ENCODE peak calls at places on chromosomes 12 and 14, in four cellular contexts. W is stimulated activated CD4-positive, alpha-beta T cell treated with anti-CD3 and anti-CD28 coated beads, Interleukin-4, amount 100 ng/mL, for 48 hours; K is cardiac fibroblast; C is lung. M is an unnamed sample.

GRCh38 chr12:58074259-58074658 is 132.9 kb downstream of the ATP23 start:
- DNase-seq in W (no peak), K (no peak), C (no peak), M (no peak)

GRCh38 chr12:45887544-45887943 is 102.8 kb downstream of the SCAF11 start:
- DNase-seq in W (no peak), K (no peak), C (no peak), M (no peak)

GRCh38 chr12:123483602-123484273 is 25.8 kb downstream of the SNRNP35 start:
- DNase-seq in W (no peak), K (no peak), C (no peak), M (no peak)

GRCh38 chr12:120072472-120072871 is 44.1 kb downstream of the RAB35 start:
- DNase-seq in W (no peak), K (no peak), C (no peak), M (no peak)

GRCh38 chr14:95313707-95314106 is 6.0 kb downstream of the CLMN start:
- DNase-seq in W (no peak), K (peak; percentile 91), C (peak; percentile 73), M (no peak)

GRCh38 chr12:114547636-114548035 is 136.3 kb downstream of the TBX3 start:
- DNase-seq in W (no peak), K (no peak), C (no peak), M (no peak)

GRCh38 chr14:59060841-59061240 is 127.6 kb upstream of the DAAM1 start:
- DNase-seq in W (no peak), K (no peak), C (no peak), M (no peak)

GRCh38 chr14:36625436-36625835 is 36.2 kb upstream of the PAX9 start:
- DNase-seq in W (no peak), K (no peak), C (no peak), M (no peak)

GRCh38 chr12:58621126-58621525 is 299.2 kb downstream of the LRIG3 start:
- DNase-seq in W (no peak), K (no peak), C (no peak), M (no peak)

GRCh38 chr12:93073324-93073723 is 144.2 kb upstream of the EEA1 start:
- DNase-seq in W (no peak), K (no peak), C (no peak), M (no peak)

GRCh38 chr12:42568952-42569916 is 20.3 kb downstream of the PRICKLE1 start:
- DNase-seq in W (no peak), K (peak; percentile 76), C (no peak), M (no peak)

GRCh38 chr14:103624860-103625259 is 4.2 kb upstream of the KLC1 start:
- DNase-seq in W (no peak), K (peak; percentile 76), C (peak; percentile 71), M (no peak)

GRCh38 chr14:101912841-101913240 is 51.5 kb upstream of the DYNC1H1 start:
- DNase-seq in W (no peak), K (no peak), C (no peak), M (no peak)

GRCh38 chr14:24443053-24443683 is 592 bp upstream of the SDR39U1 start:
- DNase-seq in W (no peak), K (peak; percentile 35), C (no peak), M (no peak)

GRCh38 chr12:107145397-107145796 is 52.0 kb upstream of the CRY1 start:
- DNase-seq in W (no peak), K (peak; percentile 18), C (no peak), M (no peak)

GRCh38 chr12:48988030-48988649 is 10.0 kb downstream of the WNT1 start:
- DNase-seq in W (peak; percentile 64), K (peak; percentile 58), C (no peak), M (peak; percentile 66)

M was measured in progenitor cell of endocrine pancreas.